ENCODE peak calls at places on chromosome 2, in eight cellular contexts. J is ELR, F is NCI-H1105, I is SHP77, U is M059J, K is AG10803, V is LHCN-M2, T is NCI-H2171 treated with DMSO at 0.1 percent for 48 hours. B is an unnamed sample.

GRCh38 chr2:70123829-70124117 is 36.5 kb downstream of the PCBP1 start:
- DNase-seq in T (no peak), K (no peak), F (no peak), J (no peak), U (no peak), I (no peak), V (no peak), B (no peak)

GRCh38 chr2:213065583-213066444 is 85.6 kb downstream of the IKZF2 start:
- DNase-seq in F (peak), I (peak), J (peak), U (no peak), V (no peak), T (peak), K (peak), B (peak)

GRCh38 chr2:58081000-58081399 is 34.4 kb downstream of the VRK2 start:
- DNase-seq in T (no peak), I (peak), F (no peak), V (no peak), K (peak), J (no peak), U (no peak), B (peak)

GRCh38 chr2:120390381-120391055 is 44.6 kb downstream of the INHBB start:
- DNase-seq in F (no peak), J (no peak), I (no peak), U (no peak), T (no peak), K (no peak), V (no peak), B (no peak)

GRCh38 chr2:24832526-24832925 is 39.3 kb downstream of the CENPO start:
- DNase-seq in I (no peak), F (no peak), K (no peak), J (no peak), V (no peak), T (peak), U (no peak), B (no peak)

GRCh38 chr2:29309090-29310054 is 194.2 kb downstream of the CLIP4 start:
- DNase-seq in F (peak), U (peak), V (peak), T (peak), J (peak), I (peak), K (peak), B (peak)

GRCh38 chr2:159497256-159497655 is 119.1 kb downstream of the BAZ2B start:
- DNase-seq in F (no peak), T (no peak), J (peak), K (peak), V (peak), U (peak), I (no peak), B (no peak)

GRCh38 chr2:56714400-56714799 is 530.6 kb downstream of the CCDC85A start:
- DNase-seq in J (no peak), I (no peak), T (no peak), F (no peak), U (peak), V (no peak), K (peak), B (no peak)

GRCh38 chr2:197292614-197293013 is 18.0 kb downstream of the ANKRD44 start:
- DNase-seq in K (no peak), T (no peak), V (no peak), U (peak), J (no peak), F (no peak), I (no peak), B (no peak)